ENCODE peak calls at places on chromosomes 16 and 17, in four cellular contexts. One of them, this sample, is unnamed.

GRCh38 chr16:66382171-66382965 is 15.9 kb downstream of the CDH5 start:
- DNase-seq in K562: no peak
- DNase-seq in GM12878: no peak
- DNase-seq in IMR-90: peak; percentile 92
- DNase-seq in this sample: no peak

GRCh38 chr16:69319826-69320730 is 8.9 kb downstream of the VPS4A start:
- DNase-seq in IMR-90: no peak
- DNase-seq in GM12878: no peak
- DNase-seq in K562: no peak
- DNase-seq in this sample: no peak

GRCh38 chr17:80798595-80799552 is 192.8 kb upstream of the CHMP6 start:
- DNase-seq in K562: peak; percentile 47
- DNase-seq in IMR-90: no peak
- DNase-seq in GM12878: no peak
- DNase-seq in this sample: no peak

GRCh38 chr17:31535581-31535981 is 144.1 kb downstream of the RAB11FIP4 start:
- DNase-seq in IMR-90: no peak
- DNase-seq in GM12878: peak; percentile 63
- DNase-seq in K562: no peak
- DNase-seq in this sample: no peak

GRCh38 chr17:45307290-45308015 is 9.4 kb downstream of the MAP3K14 start:
- DNase-seq in K562: no peak
- DNase-seq in GM12878: peak; percentile 90
- DNase-seq in IMR-90: peak; percentile 90
- DNase-seq in this sample: no peak

GRCh38 chr17:8060274-8060673 is 21.4 kb downstream of the ALOX15B start:
- DNase-seq in GM12878: peak; percentile 19
- DNase-seq in K562: peak; percentile 58
- DNase-seq in IMR-90: peak; percentile 65
- DNase-seq in this sample: peak; percentile 80

GRCh38 chr17:80153004-80153403 is 6.1 kb upstream of the EIF4A3 start:
- DNase-seq in GM12878: peak; percentile 56
- DNase-seq in IMR-90: no peak
- DNase-seq in K562: no peak
- DNase-seq in this sample: no peak

GRCh38 chr16:84861671-84862070 is 41.9 kb downstream of the CRISPLD2 start:
- DNase-seq in GM12878: no peak
- DNase-seq in IMR-90: no peak
- DNase-seq in K562: no peak
- DNase-seq in this sample: no peak

GRCh38 chr17:1695365-1695764 is 10.7 kb upstream of the PRPF8 start:
- DNase-seq in IMR-90: no peak
- DNase-seq in K562: no peak
- DNase-seq in GM12878: peak; percentile 28
- DNase-seq in this sample: no peak

GRCh38 chr17:57948555-57949420 is 6.4 kb downstream of the CUEDC1 start:
- DNase-seq in K562: no peak
- DNase-seq in GM12878: no peak
- DNase-seq in IMR-90: peak; percentile 96
- DNase-seq in this sample: no peak

GRCh38 chr17:27086526-27086925 is 207.4 kb upstream of the WSB1 start:
- DNase-seq in GM12878: no peak
- DNase-seq in IMR-90: no peak
- DNase-seq in K562: no peak
- DNase-seq in this sample: no peak

GRCh38 chr17:40303706-40304450 is 5.1 kb upstream of the RARA start:
- DNase-seq in GM12878: no peak
- DNase-seq in K562: no peak
- DNase-seq in IMR-90: peak; percentile 50
- DNase-seq in this sample: peak; percentile 56

GRCh38 chr16:3022208-3022696 is 1.5 kb downstream of the HCFC1R1 start:
- DNase-seq in IMR-90: peak; percentile 95
- DNase-seq in GM12878: no peak
- DNase-seq in K562: peak; percentile 82
- DNase-seq in this sample: no peak

DNA sequence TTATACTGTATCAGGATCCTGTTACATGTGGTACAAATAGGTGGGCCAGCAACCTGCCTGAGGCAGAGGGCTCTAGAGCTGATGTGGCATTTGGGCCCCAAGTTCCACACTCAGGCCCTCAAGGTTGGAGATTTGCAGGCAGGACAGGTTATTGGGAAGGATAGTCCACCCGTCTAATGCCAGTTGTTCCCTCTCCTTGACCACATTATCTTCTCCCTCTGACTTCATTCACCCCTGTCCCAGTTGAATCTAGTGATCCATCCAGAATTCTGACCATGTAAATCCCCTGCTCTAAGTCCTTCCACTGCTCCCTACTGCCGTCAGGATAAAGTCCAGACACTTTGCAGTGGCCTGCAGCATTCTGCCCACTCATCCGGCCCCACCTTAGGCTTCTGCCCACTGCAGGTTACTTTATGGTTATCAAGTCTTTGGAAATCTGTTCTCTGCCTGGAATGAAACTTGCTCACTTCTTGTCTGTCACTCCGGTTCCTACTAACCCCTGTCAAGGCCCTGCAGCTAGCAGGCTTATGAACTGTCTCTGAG is 1.9 kb upstream of the NFATC3 start:
- DNase-seq in IMR-90: no peak
- DNase-seq in K562: no peak
- DNase-seq in GM12878: no peak
- DNase-seq in this sample: no peak
- TF ChIP-seq RCOR1 in IMR-90: no peak
- TF ChIP-seq RCOR1 in K562: no peak
- TF ChIP-seq RCOR1 in GM12878: no peak
- TF ChIP-seq RCOR1 in this sample: no peak

DNA sequence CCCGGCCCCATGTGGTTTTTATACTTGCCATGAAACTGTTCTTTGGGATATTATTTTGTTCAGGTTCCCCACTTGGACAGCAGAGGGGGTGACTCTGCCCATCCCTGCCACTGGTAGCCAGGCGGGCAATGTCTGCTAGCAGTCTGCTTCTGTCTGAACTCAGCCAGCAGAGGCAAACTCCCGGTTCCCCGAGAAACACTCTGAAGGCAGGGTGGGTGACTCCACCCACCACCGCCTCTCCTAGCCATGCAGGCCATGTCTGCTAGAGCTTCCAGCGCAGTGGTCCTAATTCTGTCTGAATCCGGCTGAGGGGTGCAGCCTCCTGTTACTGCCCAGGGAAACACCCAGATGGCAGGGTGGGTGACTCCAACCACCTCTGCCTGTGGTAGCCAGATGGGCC is 22.6 kb downstream of the NLRP1 start:
- DNase-seq in K562: no peak
- DNase-seq in IMR-90: no peak
- DNase-seq in GM12878: no peak
- DNase-seq in this sample: no peak
- H2AFZ ChIP-seq in K562: no peak overlapping the region
- H2AFZ ChIP-seq in IMR-90: no peak overlapping the region
- H2AFZ ChIP-seq in GM12878: no peak overlapping the region
- H2AFZ ChIP-seq in this sample: no peak overlapping the region

GRCh38 chr17:38418693-38419507 is 9.4 kb upstream of the ARHGAP23 start:
- DNase-seq in K562: no peak
- DNase-seq in IMR-90: no peak
- DNase-seq in GM12878: no peak
- DNase-seq in this sample: peak; percentile 88
- TF ChIP-seq RFX5 in K562: no peak
- TF ChIP-seq RFX5 in IMR-90: no peak
- TF ChIP-seq RFX5 in GM12878: no peak
- TF ChIP-seq RFX5 in this sample: no peak

DNA sequence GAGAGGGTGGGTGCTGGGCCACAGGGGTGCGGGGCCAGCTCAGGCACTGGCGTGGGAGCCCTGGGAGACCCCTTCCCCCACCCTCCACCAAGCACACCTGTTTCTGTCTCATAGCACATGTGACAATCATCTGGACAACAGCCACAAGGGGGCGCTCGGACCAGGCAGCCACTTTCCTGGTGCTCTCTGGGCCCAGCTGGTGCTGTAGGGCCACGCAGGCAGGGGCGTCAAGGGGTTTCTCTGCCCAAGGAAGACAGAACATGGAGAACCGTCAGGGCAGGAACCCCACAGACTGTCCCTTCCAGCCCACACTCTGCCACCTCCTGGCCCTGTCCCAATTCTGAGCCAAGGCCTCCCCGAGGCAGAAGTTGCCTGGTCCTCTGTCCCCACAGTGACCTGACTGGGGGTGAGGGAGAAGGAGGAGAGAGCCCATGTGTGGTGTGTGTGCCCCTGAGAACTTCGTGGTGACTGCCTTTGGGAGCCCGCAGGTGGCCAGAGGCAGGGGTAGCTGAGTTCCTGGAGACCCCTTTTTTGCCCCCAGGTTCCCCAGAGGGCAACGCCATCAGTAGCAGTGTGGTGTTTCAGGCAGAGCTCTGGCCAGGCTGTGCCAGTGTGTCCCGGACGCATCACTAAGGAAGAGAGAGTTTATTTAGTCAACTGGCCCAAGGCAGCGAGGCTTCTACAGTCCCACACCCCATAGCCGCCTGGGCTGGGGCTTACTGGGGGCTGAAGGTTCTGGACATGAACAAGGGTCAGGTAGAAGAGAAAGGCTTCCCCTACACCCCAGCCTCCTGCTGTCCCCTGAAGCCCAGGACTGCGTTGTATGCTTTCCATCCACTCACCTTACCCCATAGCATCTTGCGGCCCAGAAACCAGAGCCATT is 3.1 kb upstream of the SETD6 start:
- DNase-seq in K562: peak; percentile 64
- DNase-seq in GM12878: no peak
- DNase-seq in IMR-90: peak; percentile 55
- DNase-seq in this sample: peak; percentile 80
- TF ChIP-seq RCOR1 in K562: no peak
- TF ChIP-seq RCOR1 in GM12878: no peak
- TF ChIP-seq RCOR1 in IMR-90: no peak
- TF ChIP-seq RCOR1 in this sample: no peak

DNA sequence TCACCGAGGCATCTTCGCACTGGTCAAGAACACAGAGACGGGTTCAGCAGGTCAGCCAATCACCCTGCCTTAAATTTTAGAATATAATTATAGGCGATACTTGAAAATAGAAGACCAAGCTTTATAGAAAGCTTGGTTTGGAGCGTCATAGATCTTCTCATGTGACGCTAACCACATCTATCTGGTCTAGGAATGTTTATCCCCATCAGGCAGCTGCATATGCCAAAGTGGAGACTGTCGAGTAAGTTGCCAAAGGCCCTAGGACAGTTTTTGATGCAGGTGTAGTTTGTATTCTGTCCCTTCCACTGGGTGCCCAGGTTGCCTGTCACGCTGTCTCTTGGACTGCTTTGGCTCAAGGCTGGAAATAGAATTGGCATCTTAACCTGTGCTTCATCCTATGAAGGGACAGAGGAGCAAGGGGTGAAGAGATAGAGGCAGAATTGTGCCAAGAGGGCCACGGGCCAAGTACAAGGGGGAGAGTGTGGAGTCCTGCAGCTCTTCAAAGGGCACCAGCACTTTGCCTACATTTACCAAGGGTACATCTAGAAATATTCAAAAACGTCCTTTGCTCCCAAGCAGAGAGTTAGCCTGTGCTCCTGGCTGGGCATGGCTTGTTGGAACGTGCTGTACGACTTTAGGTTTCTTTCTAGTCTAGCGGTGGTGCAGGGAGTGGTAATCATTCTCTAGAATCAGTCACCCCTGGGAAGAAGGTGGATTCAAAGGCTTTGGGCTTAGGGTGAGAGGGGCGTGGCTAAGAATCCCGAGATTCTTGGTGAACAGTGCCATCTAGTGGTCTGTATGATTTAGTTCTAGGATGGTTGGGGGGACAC is 5.3 kb upstream of the WIPI1 start:
- DNase-seq in K562: peak; percentile 80
- DNase-seq in IMR-90: peak; percentile 81
- DNase-seq in GM12878: peak; percentile 82
- DNase-seq in this sample: peak; percentile 83
- H2AFZ ChIP-seq in K562: peak overlapping the region; percentile 65
- H2AFZ ChIP-seq in IMR-90: peak overlapping the region; percentile 80
- H2AFZ ChIP-seq in GM12878: peak overlapping the region; percentile 73
- H2AFZ ChIP-seq in this sample: peak overlapping the region; percentile 14

This sample was measured in SK-N-SH.